ENCODE peak calls at places on chromosomes 1 and 21, in four cellular contexts. C is tibial nerve, Y is dermis microvascular lymphatic vessel endothelial cell, K is NCI-H526 treated with DMSO at 0.1 percent for 48 hours. H is an unnamed sample.

GRCh38 chr1:95021085-95021484 is 51.7 kb downstream of the ALG14 start:
- DNase-seq in C (no peak), Y (no peak), K (no peak), H (no peak)

GRCh38 chr21:18382141-18382540 is 21.4 kb downstream of the TMPRSS15 start:
- DNase-seq in K (no peak), C (no peak), Y (no peak), H (no peak)

GRCh38 chr1:84450916-84451315 is 28.1 kb upstream of the RPF1 start:
- DNase-seq in Y (no peak), C (no peak), K (no peak), H (no peak)

GRCh38 chr1:207402744-207403143 is 51.4 kb upstream of the CR2 start:
- DNase-seq in C (no peak), Y (peak; percentile 74), K (no peak), H (no peak)

GRCh38 chr1:20386682-20387081 is 96.0 kb downstream of the VWA5B1 start:
- DNase-seq in Y (no peak), C (no peak), K (no peak), H (no peak)

GRCh38 chr1:77126309-77126708 is 92.9 kb downstream of the PIGK start:
- DNase-seq in C (peak; percentile 32), K (peak; percentile 71), Y (peak; percentile 80), H (no peak)

GRCh38 chr1:10634428-10635384 is 160.0 kb downstream of the PEX14 start:
- DNase-seq in C (no peak), Y (no peak), K (no peak), H (peak; percentile 90)

GRCh38 chr1:202204065-202204464 is 10.5 kb downstream of the LGR6 start:
- DNase-seq in Y (no peak), C (no peak), K (no peak), H (no peak)

GRCh38 chr21:46317710-46318463 is 5.8 kb downstream of the C21orf58 start:
- DNase-seq in C (no peak), K (peak; percentile 22), Y (no peak), H (no peak)

GRCh38 chr1:204924013-204924759 is 53.5 kb downstream of the NFASC start:
- DNase-seq in C (no peak), K (no peak), Y (no peak), H (no peak)

GRCh38 chr21:26909972-26910371 is 56.9 kb downstream of the ADAMTS5 start:
- DNase-seq in Y (no peak), C (no peak), K (no peak), H (no peak)

GRCh38 chr1:154935749-154936415 is 637 bp downstream of the PMVK start:
- DNase-seq in Y (no peak), C (no peak), K (no peak), H (no peak)

GRCh38 chr1:10724052-10724494 is 72.4 kb downstream of the CASZ1 start:
- DNase-seq in C (no peak), K (no peak), Y (no peak), H (peak; percentile 89)

GRCh38 chr1:106721779-106722178 is 334.7 kb upstream of the PRMT6 start:
- DNase-seq in Y (no peak), K (no peak), C (no peak), H (no peak)

GRCh38 chr1:89999628-90000027 is 4.7 kb downstream of the ZNF326 start:
- DNase-seq in C (no peak), Y (no peak), K (no peak), H (no peak)

GRCh38 chr1:245807306-245807705 is 652.5 kb downstream of the KIF26B start:
- DNase-seq in Y (no peak), K (peak; percentile 59), C (no peak), H (no peak)

GRCh38 chr1:151501474-151501873 is 9.7 kb upstream of the CGN start:
- DNase-seq in Y (no peak), K (no peak), C (no peak), H (no peak)

GRCh38 chr1:234134878-234135277 is 230.4 kb downstream of the SLC35F3 start:
- DNase-seq in C (no peak), K (no peak), Y (no peak), H (no peak)

GRCh38 chr1:214290399-214291037 is 9.6 kb downstream of the SMYD2 start:
- DNase-seq in Y (no peak), K (no peak), C (no peak), H (no peak)

GRCh38 chr1:76677775-76678405 is 189.4 kb upstream of the ST6GALNAC5 start:
- DNase-seq in K (no peak), C (no peak), Y (no peak), H (no peak)

GRCh38 chr1:56908619-56909340 is 54.2 kb downstream of the C8A start:
- DNase-seq in K (no peak), C (no peak), Y (no peak), H (no peak)

GRCh38 chr1:29249170-29249691 is 12.9 kb downstream of the PTPRU start:
- DNase-seq in K (no peak), Y (no peak), C (no peak), H (no peak)

GRCh38 chr1:65265296-65266271 is 43.8 kb upstream of the DNAJC6 start:
- DNase-seq in K (peak; percentile 75), Y (peak; percentile 34), C (no peak), H (no peak)

GRCh38 chr1:239982762-239983161 is 108.9 kb upstream of the FMN2 start:
- DNase-seq in C (no peak), K (no peak), Y (no peak), H (no peak)

GRCh38 chr1:20164694-20165202 is 21.1 kb upstream of the UBXN10 start:
- DNase-seq in C (peak; percentile 30), Y (peak; percentile 32), K (no peak), H (no peak)